ENCODE peak calls at places on chromosomes 13 and 19, in seven cellular contexts. S is upper lobe of left lung, Z is GM23338, F is transverse colon, T is spleen, I is endothelial cell of umbilical vein, N is SK-N-SH. R is an unnamed sample.

GRCh38 chr13:79349011-79349410 is 57.0 kb downstream of the RBM26 start:
- DNase-seq in S (no peak), Z (no peak), F (no peak), T (no peak), I (no peak), N (no peak), R (no peak)

GRCh38 chr19:30092721-30093569 is 150.9 kb downstream of the URI1 start:
- DNase-seq in S (no peak), Z (no peak), F (peak; percentile 48), T (peak; percentile 51), I (no peak), N (no peak), R (no peak)

GRCh38 chr19:38737297-38737865 is 6.9 kb downstream of the CAPN12 start:
- DNase-seq in S (no peak), Z (no peak), F (no peak), T (no peak), I (no peak), N (no peak), R (no peak)

GRCh38 chr13:32019612-32020233 is 11.9 kb upstream of the FRY start:
- DNase-seq in S (peak; percentile 31), Z (peak; percentile 75), F (peak; percentile 25), T (no peak), I (peak; percentile 84), N (peak; percentile 55), R (no peak)

GRCh38 chr13:113545455-113545930 is 39.1 kb upstream of the TFDP1 start:
- DNase-seq in S (no peak), Z (no peak), F (peak; percentile 8), T (peak; percentile 70), I (peak; percentile 52), N (peak; percentile 59), R (no peak)

GRCh38 chr19:33047422-33047821 is 17.3 kb downstream of the RHPN2 start:
- DNase-seq in S (peak; percentile 75), Z (peak; percentile 81), F (peak; percentile 90), T (no peak), I (no peak), N (no peak), R (no peak)

GRCh38 chr19:53094749-53095575 is 8.3 kb downstream of the ZNF160 start:
- DNase-seq in S (no peak), Z (peak; percentile 93), F (no peak), T (no peak), I (no peak), N (peak; percentile 58), R (no peak)

GRCh38 chr19:11596156-11596555 is 1.1 kb upstream of the ZNF627 start:
- DNase-seq in S (no peak), Z (no peak), F (no peak), T (no peak), I (no peak), N (no peak), R (no peak)

GRCh38 chr13:89490661-89491060 is 1819.5 kb downstream of the SLITRK5 start:
- DNase-seq in S (no peak), Z (no peak), F (no peak), T (no peak), I (no peak), N (no peak), R (no peak)
- H3K4me3 ChIP-seq in S (no peak overlapping the region), Z (no peak overlapping the region), F (no peak overlapping the region), T (no peak overlapping the region), I (no peak overlapping the region), N (no peak overlapping the region), R (no peak overlapping the region)

DNA sequence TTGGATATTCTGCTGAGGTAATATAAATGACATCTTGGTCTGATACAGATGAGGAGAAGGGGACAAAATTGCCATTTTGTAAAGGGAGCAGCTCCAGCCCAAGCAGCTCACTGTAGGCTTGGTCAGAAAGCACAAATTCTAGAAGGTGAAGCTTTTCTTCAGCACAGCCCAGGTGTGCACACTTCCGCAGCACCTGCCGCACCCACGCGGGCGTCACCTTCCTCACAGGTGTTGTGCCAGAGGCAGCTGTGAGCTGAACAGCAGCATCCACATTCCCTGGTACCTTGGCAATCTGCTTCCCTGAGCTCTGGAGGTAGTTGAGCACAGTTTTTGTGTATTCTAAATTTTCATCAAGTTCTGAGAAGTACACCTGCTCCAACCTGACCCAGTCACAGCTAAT is 79.0 kb downstream of the SACS start:
- DNase-seq in S (no peak), Z (no peak), F (no peak), T (no peak), I (no peak), N (no peak), R (no peak)
- TF ChIP-seq POLR2AphosphoS5 in S (no peak), Z (no peak), F (no peak), T (no peak), I (no peak), N (no peak), R (no peak)

GRCh38 chr13:41059466-41059865 is 1.8 kb upstream of the WBP4 start:
- DNase-seq in S (no peak), Z (peak; percentile 27), F (no peak), T (no peak), I (peak; percentile 72), N (peak; percentile 23), R (no peak)

GRCh38 chr13:41059896-41060722 is 1.2 kb upstream of the WBP4 start:
- DNase-seq in S (peak; percentile 90), Z (peak; percentile 95), F (peak; percentile 94), T (peak; percentile 94), I (peak; percentile 90), N (peak; percentile 87), R (peak; percentile 96)

GRCh38 chr13:41060723-41061074 is 610 bp upstream of the WBP4 start:
- DNase-seq in S (peak; percentile 80), Z (peak; percentile 76), F (peak; percentile 81), T (peak; percentile 97), I (peak; percentile 81), N (peak; percentile 75), R (peak; percentile 90)

GRCh38 chr13:41061914-41062837 is 867 bp downstream of the WBP4 start:
- DNase-seq in S (no peak), Z (peak; percentile 76), F (no peak), T (no peak), I (peak; percentile 84), N (no peak), R (no peak)

DNA sequence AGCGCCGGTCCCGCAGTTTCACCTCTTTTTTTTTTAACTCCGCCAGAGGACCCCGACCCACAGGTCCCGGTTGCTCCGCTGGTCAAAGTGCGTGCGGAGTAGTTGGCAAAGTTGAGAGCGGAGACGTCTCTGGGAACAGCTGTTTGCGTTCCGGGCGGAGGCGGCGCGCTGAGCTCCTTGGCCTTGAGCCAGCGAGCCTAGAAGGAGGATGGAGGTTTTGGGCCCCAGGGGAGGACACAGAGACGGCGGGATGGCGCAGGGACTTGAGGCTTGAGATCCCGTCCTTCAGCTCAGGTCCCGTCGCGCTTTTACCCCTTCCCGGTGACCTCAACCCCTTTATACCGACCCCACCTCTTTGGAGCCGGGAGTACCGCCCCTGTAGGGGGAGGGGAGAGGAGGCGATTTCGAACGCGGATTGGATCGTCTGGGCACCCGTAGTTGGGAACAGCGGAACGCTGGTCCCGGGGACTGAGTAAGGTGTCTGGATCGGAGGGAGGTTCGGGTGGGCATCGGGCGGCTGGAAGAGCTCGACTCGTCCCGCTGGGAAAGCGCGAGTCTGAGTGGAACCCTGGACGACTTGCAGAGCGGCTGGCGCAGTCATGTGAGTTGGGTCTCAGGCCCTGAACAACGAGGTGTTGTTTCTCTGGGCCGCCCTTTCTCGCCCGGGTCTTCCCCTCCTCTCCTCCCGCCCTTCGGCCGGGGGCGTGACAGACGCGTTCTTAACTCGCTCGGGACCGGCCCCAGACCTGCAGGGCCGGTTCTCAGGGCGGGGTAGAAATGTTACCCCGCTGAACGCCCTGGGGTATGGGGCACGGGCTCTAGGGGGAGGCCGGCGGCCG is at the start of gene WBP4:
- DNase-seq in S (peak; percentile 95), Z (peak; percentile 97), F (peak; percentile 95), T (peak; percentile 98), I (peak; percentile 96), N (peak; percentile 90), R (peak; percentile 97)
- H3K4me1 ChIP-seq in S (peaks cover 49% of the 10 kb centered on the region), Z (peaks cover 16% of the 10 kb centered on the region), F (peaks cover 72% of the 10 kb centered on the region), T (peaks cover 12% of the 10 kb centered on the region), I (peaks cover 49% of the 10 kb centered on the region), N (peaks cover 12% of the 10 kb centered on the region), R (no peaks in the 10 kb centered on the region)

DNA sequence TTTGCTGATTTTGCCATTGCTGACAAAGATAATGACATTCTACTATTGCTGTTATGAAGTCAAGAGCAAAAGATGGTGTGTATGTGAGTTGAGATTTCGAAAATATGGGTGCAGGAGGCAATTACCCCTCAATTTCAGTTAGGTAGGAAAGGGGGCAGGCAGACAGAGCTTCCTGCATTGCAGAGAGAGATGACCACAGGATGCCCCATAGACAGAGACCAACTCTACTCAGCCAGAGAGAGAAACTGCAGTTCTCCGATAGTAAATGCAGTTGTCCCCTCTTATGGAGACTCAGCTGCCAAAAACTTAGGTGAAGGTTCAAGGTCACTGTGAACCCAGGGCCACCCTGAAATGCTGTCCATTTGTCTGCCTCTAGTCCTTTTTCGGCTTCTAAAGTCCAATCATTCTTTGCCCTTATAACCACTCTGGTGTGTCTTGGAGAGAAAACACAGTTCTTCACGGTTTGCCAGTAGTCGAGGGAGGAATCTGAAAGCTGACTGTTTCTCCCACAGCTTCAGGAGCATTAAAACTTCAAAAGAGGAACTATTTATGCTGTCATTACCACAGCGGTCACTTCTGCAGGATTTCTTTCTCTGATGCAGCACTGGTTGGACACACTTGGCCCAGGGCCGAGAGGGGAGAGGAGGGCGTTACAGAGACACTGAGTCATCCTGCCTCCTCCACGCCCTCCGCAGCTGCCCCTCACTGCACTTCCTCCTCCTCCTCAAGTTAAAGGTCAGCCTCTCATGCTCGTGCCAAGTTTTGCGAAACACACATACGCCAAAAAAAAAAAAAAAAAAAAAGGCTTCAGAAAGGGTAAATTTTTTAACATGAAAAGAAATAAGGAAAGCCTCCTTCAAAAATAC is 264.3 kb downstream of the FOXO1 start:
- DNase-seq in S (peak; percentile 95), Z (no peak), F (peak; percentile 96), T (peak; percentile 94), I (peak; percentile 93), N (no peak), R (peak; percentile 99)
- H3K4me3 ChIP-seq in S (peak overlapping the region; percentile 9), Z (no peak overlapping the region), F (no peak overlapping the region), T (no peak overlapping the region), I (no peak overlapping the region), N (no peak overlapping the region), R (peak overlapping the region; percentile 22)

GRCh38 chr19:1782501-1782900 is 29.2 kb downstream of the ONECUT3 start:
- DNase-seq in S (no peak), Z (no peak), F (no peak), T (no peak), I (no peak), N (no peak), R (no peak)
- TF ChIP-seq POLR2AphosphoS5 in S (no peak), Z (no peak), F (no peak), T (no peak), I (no peak), N (no peak), R (no peak)

DNA sequence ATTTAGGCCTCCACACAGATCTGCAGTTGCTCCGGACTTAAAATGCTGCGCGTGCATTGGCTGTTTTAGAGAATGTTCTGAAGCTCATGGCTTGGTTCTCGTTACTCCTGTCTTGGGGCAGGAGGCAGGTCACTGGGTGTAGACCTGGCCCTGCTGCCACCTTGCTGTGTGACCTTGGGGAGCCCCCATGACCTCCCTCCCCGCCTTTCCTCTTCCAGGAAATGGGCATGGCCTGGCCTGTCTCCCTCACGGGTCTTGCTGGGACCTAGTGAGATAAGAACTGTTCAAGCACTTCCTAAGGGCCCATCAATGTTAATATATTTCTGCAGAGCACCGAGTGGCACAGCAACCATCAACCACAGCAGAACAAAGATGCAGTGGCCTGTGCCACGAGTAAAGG is 49.4 kb downstream of the KLF2 start:
- DNase-seq in S (no peak), Z (no peak), F (no peak), T (peak; percentile 74), I (no peak), N (no peak), R (peak; percentile 51)
- H3K4me1 ChIP-seq in S (peaks cover 55% of the 10 kb centered on the region), Z (no peaks in the 10 kb centered on the region), F (peaks cover 32% of the 10 kb centered on the region), T (peaks cover 67% of the 10 kb centered on the region), I (peaks cover 13% of the 10 kb centered on the region), N (no peaks in the 10 kb centered on the region), R (peaks cover 24% of the 10 kb centered on the region)